ENCODE peak calls at places on chromosomes 13 and 19, in eight cellular contexts. One of them, this sample, is unnamed. For H3K4me1, H3K36me3 and H3K27me3, the result is how much of the 10 kb centered on the place peaks cover.

GRCh38 chr19:13764821-13765394 is 586 bp downstream of the MRI1 start:
- DNase-seq in CD8-positive, alpha-beta T cell: peak
- DNase-seq in psoas muscle: peak
- DNase-seq in IMR-90: no peak
- DNase-seq in heart right ventricle: peak
- DNase-seq in adrenal gland: no peak
- DNase-seq in hepatocyte: peak
- DNase-seq in body of pancreas: peak
- DNase-seq in this sample: peak

GRCh38 chr13:73220966-73221720 is 162.3 kb downstream of the KLF5 start:
- DNase-seq in CD8-positive, alpha-beta T cell: no peak
- DNase-seq in adrenal gland: no peak
- DNase-seq in heart right ventricle: no peak
- DNase-seq in IMR-90: peak
- DNase-seq in body of pancreas: no peak
- DNase-seq in psoas muscle: no peak
- DNase-seq in hepatocyte: peak
- DNase-seq in this sample: no peak

GRCh38 chr19:35731353-35731752 is 10.9 kb downstream of the IGFLR1 start:
- DNase-seq in adrenal gland: no peak
- DNase-seq in heart right ventricle: no peak
- DNase-seq in IMR-90: no peak
- DNase-seq in hepatocyte: no peak
- DNase-seq in body of pancreas: no peak
- DNase-seq in psoas muscle: no peak
- DNase-seq in CD8-positive, alpha-beta T cell: no peak
- DNase-seq in this sample: no peak

GRCh38 chr13:110298566-110299321 is 8.2 kb downstream of the COL4A1 start:
- DNase-seq in CD8-positive, alpha-beta T cell: no peak
- DNase-seq in psoas muscle: no peak
- DNase-seq in IMR-90: no peak
- DNase-seq in body of pancreas: no peak
- DNase-seq in adrenal gland: no peak
- DNase-seq in hepatocyte: no peak
- DNase-seq in heart right ventricle: peak
- DNase-seq in this sample: no peak

GRCh38 chr19:7799640-7800355 is 30.2 kb upstream of the EVI5L start:
- DNase-seq in adrenal gland: peak
- DNase-seq in IMR-90: peak
- DNase-seq in hepatocyte: peak
- DNase-seq in body of pancreas: peak
- DNase-seq in psoas muscle: peak
- DNase-seq in CD8-positive, alpha-beta T cell: peak
- DNase-seq in heart right ventricle: peak
- DNase-seq in this sample: peak

GRCh38 chr13:74047925-74048324 is 86.3 kb downstream of the KLF12 start:
- DNase-seq in hepatocyte: peak
- DNase-seq in adrenal gland: no peak
- DNase-seq in psoas muscle: no peak
- DNase-seq in heart right ventricle: no peak
- DNase-seq in body of pancreas: no peak
- DNase-seq in IMR-90: no peak
- DNase-seq in CD8-positive, alpha-beta T cell: no peak
- DNase-seq in this sample: peak

GRCh38 chr13:50732712-50733111 is 110.8 kb downstream of the DLEU7 start:
- DNase-seq in psoas muscle: no peak
- DNase-seq in heart right ventricle: no peak
- DNase-seq in body of pancreas: no peak
- DNase-seq in IMR-90: peak
- DNase-seq in hepatocyte: no peak
- DNase-seq in adrenal gland: no peak
- DNase-seq in CD8-positive, alpha-beta T cell: no peak
- DNase-seq in this sample: no peak

GRCh38 chr13:83297591-83298305 is 584.5 kb downstream of the SLITRK1 start:
- DNase-seq in psoas muscle: peak
- DNase-seq in IMR-90: no peak
- DNase-seq in CD8-positive, alpha-beta T cell: no peak
- DNase-seq in adrenal gland: no peak
- DNase-seq in heart right ventricle: no peak
- DNase-seq in hepatocyte: no peak
- DNase-seq in body of pancreas: no peak
- DNase-seq in this sample: no peak

GRCh38 chr13:41133951-41134350 is 1.3 kb upstream of the KBTBD6 start:
- DNase-seq in CD8-positive, alpha-beta T cell: no peak
- DNase-seq in IMR-90: no peak
- DNase-seq in adrenal gland: no peak
- DNase-seq in psoas muscle: no peak
- DNase-seq in hepatocyte: no peak
- DNase-seq in body of pancreas: no peak
- DNase-seq in heart right ventricle: no peak
- DNase-seq in this sample: no peak

GRCh38 chr13:85283408-85283807 is 515.8 kb downstream of the SLITRK6 start:
- DNase-seq in hepatocyte: no peak
- DNase-seq in body of pancreas: no peak
- DNase-seq in adrenal gland: no peak
- DNase-seq in CD8-positive, alpha-beta T cell: no peak
- DNase-seq in IMR-90: no peak
- DNase-seq in psoas muscle: no peak
- DNase-seq in heart right ventricle: no peak
- DNase-seq in this sample: peak

GRCh38 chr19:57056972-57057371 is 62.8 kb upstream of the USP29 start:
- DNase-seq in hepatocyte: no peak
- DNase-seq in CD8-positive, alpha-beta T cell: no peak
- DNase-seq in psoas muscle: peak
- DNase-seq in body of pancreas: no peak
- DNase-seq in adrenal gland: peak
- DNase-seq in IMR-90: peak
- DNase-seq in heart right ventricle: peak
- DNase-seq in this sample: no peak

DNA sequence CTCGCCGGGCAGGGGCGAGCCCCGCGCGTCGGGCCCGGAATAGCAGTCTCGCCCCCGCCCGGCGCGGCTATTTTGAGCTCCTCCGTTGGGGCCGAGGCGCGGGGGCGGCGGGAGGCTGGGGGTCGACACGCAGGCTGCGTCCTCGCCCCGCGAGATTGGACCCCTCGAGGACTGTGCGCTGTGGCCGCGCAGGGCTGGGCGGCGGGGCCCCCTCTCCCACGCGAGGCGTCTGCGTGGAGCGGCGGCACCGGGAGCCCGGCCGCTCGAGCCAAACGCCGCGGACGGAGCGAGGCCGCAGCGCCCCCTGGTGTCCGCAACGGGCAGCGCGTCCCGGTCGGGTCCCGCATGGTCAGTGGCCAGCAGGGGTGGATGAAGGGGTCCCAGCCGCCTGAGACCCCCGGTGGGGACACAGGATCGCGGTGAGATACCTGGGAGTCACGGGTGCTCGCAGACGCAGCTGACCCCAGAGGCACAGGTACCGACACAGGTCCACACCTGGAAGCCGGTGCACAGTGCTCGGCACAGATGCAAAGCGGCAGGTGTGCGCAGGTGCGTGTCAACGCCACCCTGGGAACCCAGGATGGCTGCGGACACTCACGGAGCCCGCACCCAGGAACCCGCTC is 2.2 kb upstream of the CIRBP start:
- DNase-seq in body of pancreas: peak
- DNase-seq in hepatocyte: peak
- DNase-seq in IMR-90: no peak
- DNase-seq in CD8-positive, alpha-beta T cell: peak
- DNase-seq in psoas muscle: peak
- DNase-seq in adrenal gland: peak
- DNase-seq in heart right ventricle: peak
- DNase-seq in this sample: peak
- H3K4me1 ChIP-seq in body of pancreas: half or more
- H3K4me1 ChIP-seq in hepatocyte: half or more
- H3K4me1 ChIP-seq in IMR-90: half or more
- H3K4me1 ChIP-seq in CD8-positive, alpha-beta T cell: half or more
- H3K4me1 ChIP-seq in psoas muscle: half or more
- H3K4me1 ChIP-seq in adrenal gland: half or more
- H3K4me1 ChIP-seq in heart right ventricle: half or more
- H3K4me1 ChIP-seq in this sample: under half

GRCh38 chr19:15268928-15269253 is 36.6 kb upstream of the EPHX3 start:
- DNase-seq in psoas muscle: no peak
- DNase-seq in heart right ventricle: no peak
- DNase-seq in body of pancreas: no peak
- DNase-seq in IMR-90: no peak
- DNase-seq in hepatocyte: no peak
- DNase-seq in CD8-positive, alpha-beta T cell: no peak
- DNase-seq in adrenal gland: no peak
- DNase-seq in this sample: no peak

GRCh38 chr19:15268192-15268927 is 36.1 kb upstream of the EPHX3 start:
- DNase-seq in adrenal gland: no peak
- DNase-seq in psoas muscle: no peak
- DNase-seq in IMR-90: no peak
- DNase-seq in hepatocyte: no peak
- DNase-seq in CD8-positive, alpha-beta T cell: no peak
- DNase-seq in body of pancreas: no peak
- DNase-seq in heart right ventricle: no peak
- DNase-seq in this sample: no peak

GRCh38 chr19:15265849-15266248 is 33.6 kb upstream of the EPHX3 start:
- DNase-seq in adrenal gland: peak
- DNase-seq in heart right ventricle: peak
- DNase-seq in CD8-positive, alpha-beta T cell: no peak
- DNase-seq in psoas muscle: peak
- DNase-seq in body of pancreas: peak
- DNase-seq in hepatocyte: peak
- DNase-seq in IMR-90: peak
- DNase-seq in this sample: no peak

GRCh38 chr19:15266683-15267082 is 34.4 kb upstream of the EPHX3 start:
- DNase-seq in hepatocyte: no peak
- DNase-seq in heart right ventricle: no peak
- DNase-seq in adrenal gland: no peak
- DNase-seq in IMR-90: no peak
- DNase-seq in CD8-positive, alpha-beta T cell: no peak
- DNase-seq in psoas muscle: no peak
- DNase-seq in body of pancreas: no peak
- DNase-seq in this sample: no peak

DNA sequence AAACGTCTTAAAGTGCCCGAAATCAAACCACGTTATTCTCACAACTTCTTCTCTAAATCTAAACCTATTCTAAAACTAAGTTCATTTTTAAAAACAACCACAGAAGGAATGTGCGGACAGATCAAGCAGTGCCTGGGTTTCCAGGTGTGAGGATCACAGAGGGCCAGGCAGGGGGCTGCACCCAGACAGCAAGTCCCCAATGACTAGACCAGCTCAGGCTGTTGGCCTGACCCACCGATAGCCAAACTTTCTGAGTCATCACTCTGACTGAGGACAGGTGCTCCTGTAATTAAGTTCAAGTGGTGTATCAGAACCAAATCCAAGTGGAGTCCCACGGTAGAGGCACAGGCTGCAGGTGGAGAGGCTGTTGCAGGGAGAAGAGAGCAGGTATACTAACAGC is 37.6 kb upstream of the EPHX3 start:
- DNase-seq in adrenal gland: no peak
- DNase-seq in IMR-90: no peak
- DNase-seq in heart right ventricle: no peak
- DNase-seq in body of pancreas: no peak
- DNase-seq in hepatocyte: no peak
- DNase-seq in psoas muscle: no peak
- DNase-seq in CD8-positive, alpha-beta T cell: no peak
- DNase-seq in this sample: no peak
- H3K36me3 ChIP-seq in adrenal gland: under half
- H3K36me3 ChIP-seq in IMR-90: half or more
- H3K36me3 ChIP-seq in heart right ventricle: half or more
- H3K36me3 ChIP-seq in body of pancreas: under half
- H3K36me3 ChIP-seq in hepatocyte: under half
- H3K36me3 ChIP-seq in psoas muscle: under half
- H3K36me3 ChIP-seq in CD8-positive, alpha-beta T cell: half or more
- H3K36me3 ChIP-seq in this sample: half or more

GRCh38 chr19:54668353-54668752 is 5.6 kb downstream of the LILRB4 start:
- DNase-seq in CD8-positive, alpha-beta T cell: no peak
- DNase-seq in IMR-90: no peak
- DNase-seq in adrenal gland: no peak
- DNase-seq in hepatocyte: no peak
- DNase-seq in body of pancreas: no peak
- DNase-seq in psoas muscle: no peak
- DNase-seq in heart right ventricle: no peak
- DNase-seq in this sample: no peak
- H3K27me3 ChIP-seq in CD8-positive, alpha-beta T cell: under half
- H3K27me3 ChIP-seq in IMR-90: under half
- H3K27me3 ChIP-seq in adrenal gland: under half
- H3K27me3 ChIP-seq in hepatocyte: under half
- H3K27me3 ChIP-seq in body of pancreas: under half
- H3K27me3 ChIP-seq in psoas muscle: under half
- H3K27me3 ChIP-seq in heart right ventricle: under half
- H3K27me3 ChIP-seq in this sample: under half

GRCh38 chr19:2790194-2790556 is 4.9 kb downstream of the THOP1 start:
- DNase-seq in body of pancreas: no peak
- DNase-seq in hepatocyte: no peak
- DNase-seq in IMR-90: no peak
- DNase-seq in adrenal gland: no peak
- DNase-seq in heart right ventricle: no peak
- DNase-seq in CD8-positive, alpha-beta T cell: no peak
- DNase-seq in psoas muscle: no peak
- DNase-seq in this sample: no peak
- H3K4me1 ChIP-seq in body of pancreas: under half
- H3K4me1 ChIP-seq in hepatocyte: under half
- H3K4me1 ChIP-seq in IMR-90: under half
- H3K4me1 ChIP-seq in adrenal gland: under half
- H3K4me1 ChIP-seq in heart right ventricle: under half
- H3K4me1 ChIP-seq in CD8-positive, alpha-beta T cell: under half
- H3K4me1 ChIP-seq in psoas muscle: under half
- H3K4me1 ChIP-seq in this sample: under half

GRCh38 chr19:3351702-3352447 is 14.5 kb upstream of the NFIC start:
- DNase-seq in IMR-90: no peak
- DNase-seq in adrenal gland: no peak
- DNase-seq in hepatocyte: no peak
- DNase-seq in CD8-positive, alpha-beta T cell: no peak
- DNase-seq in heart right ventricle: no peak
- DNase-seq in body of pancreas: no peak
- DNase-seq in psoas muscle: no peak
- DNase-seq in this sample: no peak

GRCh38 chr19:3350014-3350663 is 16.2 kb upstream of the NFIC start:
- DNase-seq in IMR-90: peak
- DNase-seq in psoas muscle: no peak
- DNase-seq in adrenal gland: peak
- DNase-seq in hepatocyte: no peak
- DNase-seq in heart right ventricle: no peak
- DNase-seq in CD8-positive, alpha-beta T cell: no peak
- DNase-seq in body of pancreas: peak
- DNase-seq in this sample: no peak

GRCh38 chr19:3357362-3357730 is 9.0 kb upstream of the NFIC start:
- DNase-seq in heart right ventricle: no peak
- DNase-seq in adrenal gland: no peak
- DNase-seq in CD8-positive, alpha-beta T cell: no peak
- DNase-seq in psoas muscle: no peak
- DNase-seq in body of pancreas: no peak
- DNase-seq in hepatocyte: no peak
- DNase-seq in IMR-90: no peak
- DNase-seq in this sample: no peak

GRCh38 chr19:3356805-3357204 is 9.6 kb upstream of the NFIC start:
- DNase-seq in heart right ventricle: no peak
- DNase-seq in IMR-90: no peak
- DNase-seq in CD8-positive, alpha-beta T cell: no peak
- DNase-seq in hepatocyte: no peak
- DNase-seq in adrenal gland: no peak
- DNase-seq in psoas muscle: no peak
- DNase-seq in body of pancreas: no peak
- DNase-seq in this sample: no peak

GRCh38 chr19:3353493-3353892 is 12.9 kb upstream of the NFIC start:
- DNase-seq in heart right ventricle: no peak
- DNase-seq in CD8-positive, alpha-beta T cell: no peak
- DNase-seq in psoas muscle: no peak
- DNase-seq in adrenal gland: no peak
- DNase-seq in hepatocyte: no peak
- DNase-seq in IMR-90: no peak
- DNase-seq in body of pancreas: no peak
- DNase-seq in this sample: no peak
- H3K36me3 ChIP-seq in heart right ventricle: under half
- H3K36me3 ChIP-seq in CD8-positive, alpha-beta T cell: under half
- H3K36me3 ChIP-seq in psoas muscle: under half
- H3K36me3 ChIP-seq in adrenal gland: under half
- H3K36me3 ChIP-seq in hepatocyte: under half
- H3K36me3 ChIP-seq in IMR-90: under half
- H3K36me3 ChIP-seq in body of pancreas: under half
- H3K36me3 ChIP-seq in this sample: under half